ENCODE peak calls at places on chromosomes 5 and 9, in ten cellular contexts. B is astrocyte of the spinal cord, K is ovary, O is tibial nerve, U is cardiac muscle cell, X is dorsolateral prefrontal cortex, Q is IMR-90, E is Panc1, G is hepatocyte, I is fibroblast of lung. R is an unnamed sample.

GRCh38 chr5:149448831-149449714 is 70.0 kb upstream of the IL17B start:
- DNase-seq in B (no peak), K (no peak), O (no peak), U (no peak), X (no peak), Q (no peak), E (no peak), G (no peak), I (no peak), R (peak)

GRCh38 chr9:87678650-87679355 is 47.1 kb upstream of the CTSL start:
- DNase-seq in B (peak), K (peak), O (peak), U (peak), X (peak), Q (peak), E (no peak), G (peak), I (peak), R (peak)

GRCh38 chr5:42801516-42802166 is 10.1 kb downstream of the SELENOP start:
- DNase-seq in B (no peak), K (no peak), O (no peak), U (no peak), X (no peak), Q (no peak), E (no peak), G (no peak), I (no peak), R (no peak)

GRCh38 chr9:130707225-130707976 is 13.8 kb downstream of the EXOSC2 start:
- DNase-seq in B (peak), K (peak), O (peak), U (peak), X (no peak), Q (peak), E (no peak), G (peak), I (peak), R (peak)

GRCh38 chr5:151033217-151033934 is 13.0 kb downstream of the GPX3 start:
- DNase-seq in B (no peak), K (no peak), O (no peak), U (no peak), X (no peak), Q (no peak), E (no peak), G (no peak), I (no peak), R (no peak)

GRCh38 chr5:135110941-135111596 is 77.0 kb upstream of the PITX1 start:
- DNase-seq in B (no peak), K (no peak), O (no peak), U (no peak), X (no peak), Q (no peak), E (no peak), G (no peak), I (no peak), R (no peak)

GRCh38 chr5:34491251-34491620 is 164.9 kb upstream of the RAI14 start:
- DNase-seq in B (no peak), K (no peak), O (no peak), U (no peak), X (no peak), Q (peak), E (no peak), G (no peak), I (no peak), R (no peak)

GRCh38 chr9:19999491-20000057 is 210.7 kb upstream of the SLC24A2 start:
- DNase-seq in B (peak), K (no peak), O (no peak), U (peak), X (no peak), Q (peak), E (peak), G (no peak), I (peak), R (peak)

GRCh38 chr5:173327948-173328895 is at the start of gene STC2:
- DNase-seq in B (peak), K (peak), O (peak), U (peak), X (no peak), Q (peak), E (peak), G (peak), I (peak), R (peak)

GRCh38 chr5:28685794-28686193 is 1647.4 kb upstream of the CDH9 start:
- DNase-seq in B (no peak), K (no peak), O (no peak), U (no peak), X (no peak), Q (no peak), E (no peak), G (no peak), I (no peak), R (no peak)

GRCh38 chr9:134928796-134929559 is 11.3 kb upstream of the FCN1 start:
- DNase-seq in B (no peak), K (no peak), O (peak), U (no peak), X (no peak), Q (no peak), E (no peak), G (no peak), I (no peak), R (peak)

GRCh38 chr9:114387678-114388431 is at the start of gene AKNA:
- DNase-seq in B (peak), K (peak), O (peak), U (peak), X (peak), Q (peak), E (no peak), G (peak), I (peak), R (peak)

GRCh38 chr5:3509290-3509689 is 86.3 kb upstream of the IRX1 start:
- DNase-seq in B (no peak), K (no peak), O (no peak), U (no peak), X (no peak), Q (no peak), E (no peak), G (no peak), I (no peak), R (peak)

GRCh38 chr5:39623291-39623865 is 198.6 kb upstream of the DAB2 start:
- DNase-seq in B (no peak), K (no peak), O (no peak), U (no peak), X (no peak), Q (no peak), E (no peak), G (no peak), I (no peak), R (no peak)

GRCh38 chr5:137156175-137156574 is 343.0 kb downstream of the SPOCK1 start:
- DNase-seq in B (no peak), K (no peak), O (no peak), U (no peak), X (no peak), Q (no peak), E (no peak), G (no peak), I (no peak), R (no peak)

GRCh38 chr9:22307013-22307711 is 139.5 kb upstream of the DMRTA1 start:
- DNase-seq in B (peak), K (no peak), O (peak), U (peak), X (no peak), Q (peak), E (no peak), G (peak), I (peak), R (no peak)

DNA sequence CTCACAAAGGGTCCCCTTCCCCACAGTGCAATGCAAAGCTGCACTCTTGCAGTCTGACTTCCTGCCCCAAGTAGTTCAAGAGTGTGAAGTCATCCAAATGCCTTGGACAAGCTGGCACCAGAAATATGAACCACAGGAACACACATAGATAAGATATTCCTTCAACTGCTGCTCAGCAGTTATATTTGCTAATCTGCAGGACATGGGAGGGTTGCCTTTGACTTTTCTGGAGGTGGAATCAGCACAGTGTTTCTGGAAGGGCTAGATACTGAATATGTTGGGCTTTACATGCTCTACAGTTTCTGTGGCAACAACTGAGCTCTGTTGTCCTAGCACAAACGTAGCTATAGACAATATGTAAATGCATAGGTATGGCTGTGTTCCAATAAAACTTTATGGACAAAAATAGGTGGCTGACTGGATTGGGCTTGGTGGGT is 96.7 kb upstream of the PCA3 start:
- DNase-seq in B (peak), K (no peak), O (no peak), U (peak), X (no peak), Q (peak), E (no peak), G (no peak), I (peak), R (no peak)
- H3K4me3 ChIP-seq in B (no peak), K (no peak), O (no peak), U (no peak), X (no peak), Q (no peak), E (no peak), G (no peak), I (no peak), R (no peak)

GRCh38 chr5:17399931-17400330 is 98.1 kb upstream of the TAF11L2 start:
- DNase-seq in B (no peak), K (no peak), O (no peak), U (no peak), X (no peak), Q (no peak), E (no peak), G (no peak), I (no peak), R (peak)

GRCh38 chr5:17398866-17399835 is 98.9 kb upstream of the TAF11L2 start:
- DNase-seq in B (no peak), K (no peak), O (no peak), U (no peak), X (no peak), Q (no peak), E (no peak), G (no peak), I (no peak), R (no peak)

GRCh38 chr5:17400724-17401508 is 97.1 kb upstream of the TAF11L2 start:
- DNase-seq in B (no peak), K (no peak), O (no peak), U (no peak), X (no peak), Q (no peak), E (no peak), G (no peak), I (no peak), R (peak)

GRCh38 chr5:17401509-17402290 is 96.3 kb upstream of the TAF11L2 start:
- DNase-seq in B (no peak), K (no peak), O (no peak), U (no peak), X (no peak), Q (no peak), E (no peak), G (no peak), I (no peak), R (no peak)

GRCh38 chr5:17402291-17403121 is 95.5 kb upstream of the TAF11L2 start:
- DNase-seq in B (no peak), K (no peak), O (no peak), U (no peak), X (no peak), Q (no peak), E (no peak), G (no peak), I (no peak), R (peak)
- H3K4me3 ChIP-seq in B (no peak), K (no peak), O (no peak), U (no peak), X (no peak), Q (no peak), E (no peak), G (no peak), I (no peak), R (no peak)

DNA sequence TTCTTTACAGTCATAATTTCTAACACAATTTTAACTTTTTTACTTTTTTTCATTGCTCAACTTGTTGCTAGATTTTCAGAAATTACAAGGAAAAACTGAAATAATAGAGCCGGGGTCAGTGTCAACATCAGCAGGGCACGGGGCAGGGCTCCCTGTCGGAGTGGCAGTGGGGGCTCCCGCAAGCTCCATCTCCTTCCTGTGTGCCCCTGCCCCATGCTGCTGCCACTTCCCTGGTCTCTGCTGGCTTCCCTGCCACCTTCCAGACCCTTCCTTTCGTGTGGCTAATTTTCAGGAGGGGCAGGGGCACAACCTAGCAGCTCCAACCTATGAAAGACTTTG is 1.0 kb upstream of the EXOC3 start:
- DNase-seq in B (no peak), K (no peak), O (no peak), U (no peak), X (peak), Q (no peak), E (no peak), G (no peak), I (no peak), R (no peak)
- H3K4me3 ChIP-seq in B (peak), K (peak), O (peak), U (peak), X (no peak), Q (peak), E (peak), G (peak), I (peak), R (peak)

GRCh38 chr9:105661011-105661410 is 1.2 kb upstream of the TAL2 start:
- DNase-seq in B (no peak), K (no peak), O (no peak), U (no peak), X (no peak), Q (no peak), E (no peak), G (no peak), I (no peak), R (no peak)

GRCh38 chr9:105651806-105652205 is 10.5 kb upstream of the TAL2 start:
- DNase-seq in B (no peak), K (no peak), O (no peak), U (no peak), X (no peak), Q (no peak), E (no peak), G (no peak), I (no peak), R (no peak)

GRCh38 chr9:105658351-105658750 is 3.9 kb upstream of the TAL2 start:
- DNase-seq in B (no peak), K (no peak), O (no peak), U (no peak), X (no peak), Q (no peak), E (no peak), G (no peak), I (no peak), R (no peak)

DNA sequence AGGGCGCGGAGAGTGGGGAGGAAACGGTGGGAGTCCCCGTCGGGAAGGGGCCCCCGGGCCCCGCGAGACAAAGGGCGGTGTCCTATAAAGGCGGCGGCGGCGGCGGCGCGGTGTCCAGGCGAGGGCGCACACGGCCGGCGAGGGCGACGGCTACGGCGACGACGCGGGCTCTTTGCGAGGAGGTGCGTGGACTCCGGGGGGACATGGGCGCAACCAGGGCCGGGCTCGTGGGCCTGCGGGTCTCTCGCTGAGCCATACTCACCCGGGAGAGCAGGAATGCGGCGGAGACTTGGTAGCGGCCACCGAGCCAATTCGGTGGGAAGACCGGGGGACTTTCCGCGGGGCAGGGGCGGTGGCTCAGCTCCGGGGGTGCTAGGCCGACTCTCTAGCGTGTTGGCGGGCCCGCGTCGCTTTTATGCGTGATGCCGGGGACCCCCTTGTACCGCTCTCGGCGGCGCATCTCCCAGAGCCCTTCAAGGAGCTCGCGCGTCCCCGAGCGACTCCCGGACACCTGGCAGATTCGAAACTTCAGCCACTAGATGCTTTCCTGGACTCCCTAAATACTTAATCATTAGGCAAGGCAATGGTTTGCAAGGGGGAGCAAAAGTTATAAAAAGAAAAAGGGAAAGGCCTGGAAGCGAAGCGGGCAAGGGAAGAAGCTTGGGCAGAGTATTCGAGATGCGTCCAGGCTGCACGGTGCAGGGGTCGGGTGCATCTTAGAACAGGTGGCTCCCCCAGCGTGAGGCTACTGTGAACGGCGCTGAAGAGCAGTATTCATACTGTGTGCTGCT is 5.9 kb upstream of the TAL2 start:
- DNase-seq in B (no peak), K (peak), O (no peak), U (no peak), X (no peak), Q (no peak), E (no peak), G (peak), I (peak), R (peak)
- H3K4me3 ChIP-seq in B (peak), K (peak), O (peak), U (peak), X (peak), Q (peak), E (peak), G (peak), I (peak), R (no peak)

GRCh38 chr9:71763752-71764332 is 4.5 kb downstream of the CEMIP2 start:
- DNase-seq in B (peak), K (no peak), O (no peak), U (peak), X (no peak), Q (no peak), E (no peak), G (no peak), I (peak), R (no peak)

GRCh38 chr9:71764438-71764837 is 3.9 kb downstream of the CEMIP2 start:
- DNase-seq in B (no peak), K (no peak), O (no peak), U (no peak), X (no peak), Q (no peak), E (no peak), G (no peak), I (no peak), R (no peak)

GRCh38 chr9:71766663-71767062 is 1.6 kb downstream of the CEMIP2 start:
- DNase-seq in B (no peak), K (no peak), O (no peak), U (no peak), X (no peak), Q (no peak), E (no peak), G (peak), I (no peak), R (no peak)

GRCh38 chr9:71767421-71768321 is 642 bp downstream of the CEMIP2 start:
- DNase-seq in B (no peak), K (peak), O (no peak), U (peak), X (no peak), Q (peak), E (no peak), G (peak), I (peak), R (no peak)

GRCh38 chr9:71765693-71766092 is 2.6 kb downstream of the CEMIP2 start:
- DNase-seq in B (no peak), K (no peak), O (no peak), U (peak), X (no peak), Q (peak), E (no peak), G (no peak), I (peak), R (no peak)
- H3K4me3 ChIP-seq in B (no peak), K (no peak), O (peak), U (no peak), X (no peak), Q (no peak), E (no peak), G (no peak), I (no peak), R (no peak)

GRCh38 chr9:98378206-98379193 is 123.1 kb upstream of the TBC1D2 start:
- DNase-seq in B (no peak), K (no peak), O (no peak), U (peak), X (no peak), Q (peak), E (no peak), G (no peak), I (peak), R (no peak)
- H3K4me3 ChIP-seq in B (no peak), K (no peak), O (no peak), U (no peak), X (no peak), Q (no peak), E (no peak), G (no peak), I (no peak), R (no peak)

GRCh38 chr9:118651511-118651910 is 717.7 kb downstream of the BRINP1 start:
- DNase-seq in B (no peak), K (no peak), O (no peak), U (no peak), X (no peak), Q (no peak), E (no peak), G (no peak), I (no peak), R (no peak)

GRCh38 chr9:118647331-118647730 is 721.9 kb downstream of the BRINP1 start:
- DNase-seq in B (no peak), K (no peak), O (no peak), U (no peak), X (no peak), Q (no peak), E (no peak), G (no peak), I (no peak), R (no peak)

GRCh38 chr9:118652935-118653334 is 716.3 kb downstream of the BRINP1 start:
- DNase-seq in B (no peak), K (no peak), O (no peak), U (no peak), X (no peak), Q (no peak), E (no peak), G (no peak), I (no peak), R (no peak)

GRCh38 chr9:118652258-118652657 is 717.0 kb downstream of the BRINP1 start:
- DNase-seq in B (no peak), K (no peak), O (no peak), U (no peak), X (no peak), Q (no peak), E (no peak), G (no peak), I (no peak), R (no peak)

DNA sequence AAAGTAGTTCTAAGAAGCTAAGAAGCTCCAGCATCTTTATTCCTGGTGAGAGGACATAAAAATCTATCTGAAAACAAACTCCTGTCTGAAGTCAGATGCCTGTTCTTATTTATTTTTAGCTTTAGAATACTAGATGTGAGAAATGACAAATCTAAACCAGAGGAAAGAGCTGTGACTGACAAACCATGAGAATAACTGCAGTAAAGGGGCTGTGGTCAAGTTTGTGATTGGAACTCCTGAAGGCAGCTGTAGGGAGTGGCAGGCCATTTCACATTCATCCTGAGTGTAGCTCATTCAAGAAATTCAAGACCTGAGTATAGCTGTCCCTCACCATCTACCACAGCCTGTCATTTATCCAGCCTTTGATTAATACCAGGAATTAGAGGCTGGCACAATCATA is 718.8 kb downstream of the BRINP1 start:
- DNase-seq in B (no peak), K (no peak), O (no peak), U (no peak), X (no peak), Q (no peak), E (no peak), G (no peak), I (no peak), R (no peak)
- H3K4me3 ChIP-seq in B (no peak), K (no peak), O (no peak), U (no peak), X (no peak), Q (no peak), E (no peak), G (no peak), I (no peak), R (no peak)

GRCh38 chr5:172115541-172115982 is 72.5 kb downstream of the STK10 start:
- DNase-seq in B (no peak), K (no peak), O (no peak), U (no peak), X (no peak), Q (no peak), E (no peak), G (no peak), I (no peak), R (peak)
- H3K4me3 ChIP-seq in B (no peak), K (no peak), O (no peak), U (no peak), X (no peak), Q (no peak), E (no peak), G (no peak), I (no peak), R (peak)